ENCODE peak calls at places on chromosomes 16 and 17, in seven cellular contexts. One of them, this sample, is unnamed.

GRCh38 chr16:48188449-48189102 is 32.8 kb upstream of the ABCC12 start:
- ATAC-seq in lower lobe of right lung: peak; percentile 57
- ATAC-seq in upper lobe of right lung: peak; percentile 75
- ATAC-seq in PC-3: no peak
- ATAC-seq in left cardiac atrium: no peak
- ATAC-seq in natural killer cell: no peak
- ATAC-seq in B cell: no peak
- ATAC-seq in this sample: peak; percentile 33

GRCh38 chr17:81999587-81999974 is 22.2 kb downstream of the ASPSCR1 start:
- ATAC-seq in lower lobe of right lung: peak; percentile 82
- ATAC-seq in upper lobe of right lung: peak; percentile 83
- ATAC-seq in PC-3: no peak
- ATAC-seq in left cardiac atrium: no peak
- ATAC-seq in natural killer cell: no peak
- ATAC-seq in B cell: no peak
- ATAC-seq in this sample: no peak

GRCh38 chr16:49524578-49525315 is 151.1 kb downstream of the C16orf78 start:
- ATAC-seq in lower lobe of right lung: no peak
- ATAC-seq in upper lobe of right lung: no peak
- ATAC-seq in PC-3: no peak
- ATAC-seq in left cardiac atrium: no peak
- ATAC-seq in natural killer cell: no peak
- ATAC-seq in B cell: no peak
- ATAC-seq in this sample: no peak

GRCh38 chr16:25390761-25391160 is 133.1 kb upstream of the ZKSCAN2 start:
- ATAC-seq in lower lobe of right lung: no peak
- ATAC-seq in upper lobe of right lung: no peak
- ATAC-seq in PC-3: no peak
- ATAC-seq in left cardiac atrium: no peak
- ATAC-seq in natural killer cell: no peak
- ATAC-seq in B cell: no peak
- ATAC-seq in this sample: no peak

GRCh38 chr17:64406321-64407200 is 15.9 kb upstream of the PECAM1 start:
- ATAC-seq in lower lobe of right lung: no peak
- ATAC-seq in upper lobe of right lung: peak; percentile 39
- ATAC-seq in PC-3: peak; percentile 5
- ATAC-seq in left cardiac atrium: peak; percentile 21
- ATAC-seq in natural killer cell: peak; percentile 37
- ATAC-seq in B cell: no peak
- ATAC-seq in this sample: peak; percentile 46

GRCh38 chr17:77306048-77306789 is 165.4 kb downstream of the SEC14L1 start:
- ATAC-seq in lower lobe of right lung: no peak
- ATAC-seq in upper lobe of right lung: no peak
- ATAC-seq in PC-3: no peak
- ATAC-seq in left cardiac atrium: no peak
- ATAC-seq in natural killer cell: no peak
- ATAC-seq in B cell: no peak
- ATAC-seq in this sample: peak; percentile 85

GRCh38 chr16:75267631-75268264 is 16.3 kb upstream of the BCAR1 start:
- ATAC-seq in lower lobe of right lung: peak; percentile 75
- ATAC-seq in upper lobe of right lung: peak; percentile 67
- ATAC-seq in PC-3: peak; percentile 70
- ATAC-seq in left cardiac atrium: peak; percentile 75
- ATAC-seq in natural killer cell: no peak
- ATAC-seq in B cell: no peak
- ATAC-seq in this sample: peak; percentile 88

GRCh38 chr17:9905902-9906301 is 831 bp upstream of the RCVRN start:
- ATAC-seq in lower lobe of right lung: no peak
- ATAC-seq in upper lobe of right lung: peak; percentile 59
- ATAC-seq in PC-3: no peak
- ATAC-seq in left cardiac atrium: peak; percentile 27
- ATAC-seq in natural killer cell: peak; percentile 76
- ATAC-seq in B cell: no peak
- ATAC-seq in this sample: peak; percentile 38

GRCh38 chr17:81910840-81911276 is 341 bp downstream of the PCYT2 start:
- ATAC-seq in lower lobe of right lung: peak; percentile 4
- ATAC-seq in upper lobe of right lung: no peak
- ATAC-seq in PC-3: peak; percentile 21
- ATAC-seq in left cardiac atrium: peak; percentile 2
- ATAC-seq in natural killer cell: no peak
- ATAC-seq in B cell: no peak
- ATAC-seq in this sample: no peak

GRCh38 chr16:67548265-67549126 is 13.8 kb upstream of the CTCF start:
- ATAC-seq in lower lobe of right lung: no peak
- ATAC-seq in upper lobe of right lung: no peak
- ATAC-seq in PC-3: no peak
- ATAC-seq in left cardiac atrium: no peak
- ATAC-seq in natural killer cell: peak; percentile 2
- ATAC-seq in B cell: peak; percentile 60
- ATAC-seq in this sample: peak; percentile 17